ENCODE peak calls at places on chromosome 17, in nine cellular contexts. B is tibial artery, P is A549, V is cardiac muscle cell, L is psoas muscle, T is A673, W is K562, H is ovary, M is sigmoid colon. I is an unnamed sample.

GRCh38 chr17:34305606-34306005 is 13.6 kb upstream of the CCL8 start:
- DNase-seq in B (no peak), P (no peak), V (no peak), L (no peak), T (no peak), W (no peak), H (no peak), M (no peak), I (no peak)

GRCh38 chr17:43418441-43419374 is 19.9 kb downstream of the ARL4D start:
- DNase-seq in B (peak; percentile 86), P (peak; percentile 88), V (peak; percentile 35), L (peak; percentile 65), T (peak; percentile 35), W (no peak), H (peak; percentile 61), M (peak; percentile 92), I (no peak)

GRCh38 chr17:16486373-16487250 is 5.4 kb downstream of the LRRC75A start:
- DNase-seq in B (peak; percentile 85), P (peak; percentile 38), V (peak; percentile 41), L (peak; percentile 93), T (peak; percentile 84), W (no peak), H (peak; percentile 81), M (peak; percentile 95), I (peak; percentile 79)

GRCh38 chr17:752620-753219 is 656 bp upstream of the GEMIN4 start:
- DNase-seq in B (peak; percentile 92), P (peak; percentile 48), V (no peak), L (peak; percentile 87), T (peak; percentile 76), W (no peak), H (peak; percentile 85), M (peak; percentile 92), I (peak; percentile 82)

GRCh38 chr17:3528604-3529511 is 28.8 kb downstream of the TRPV3 start:
- DNase-seq in B (peak; percentile 56), P (no peak), V (no peak), L (no peak), T (no peak), W (no peak), H (peak; percentile 48), M (peak; percentile 46), I (no peak)

GRCh38 chr17:81428945-81429344 is 33.7 kb downstream of the BAHCC1 start:
- DNase-seq in B (no peak), P (no peak), V (no peak), L (no peak), T (no peak), W (no peak), H (no peak), M (no peak), I (no peak)

GRCh38 chr17:51044964-51045363 is 75.7 kb downstream of the SPAG9 start:
- DNase-seq in B (no peak), P (no peak), V (no peak), L (no peak), T (no peak), W (no peak), H (no peak), M (no peak), I (no peak)

GRCh38 chr17:338442-339192 is 14.0 kb downstream of the RPH3AL start:
- DNase-seq in B (no peak), P (no peak), V (no peak), L (peak; percentile 52), T (no peak), W (no peak), H (peak; percentile 79), M (peak; percentile 66), I (peak; percentile 74)

GRCh38 chr17:77948690-77949114 is 9.8 kb upstream of the TNRC6C start:
- DNase-seq in B (no peak), P (peak; percentile 57), V (peak; percentile 58), L (no peak), T (no peak), W (no peak), H (no peak), M (no peak), I (peak; percentile 46)

GRCh38 chr17:62093188-62094155 is 28.4 kb upstream of the MED13 start:
- DNase-seq in B (no peak), P (peak; percentile 88), V (no peak), L (no peak), T (no peak), W (no peak), H (no peak), M (no peak), I (no peak)

GRCh38 chr17:19785854-19786253 is 37.8 kb upstream of the ALDH3A1 start:
- DNase-seq in B (no peak), P (no peak), V (no peak), L (no peak), T (no peak), W (no peak), H (no peak), M (no peak), I (no peak)

GRCh38 chr17:40346061-40346767 is 18.3 kb downstream of the GJD3 start:
- DNase-seq in B (no peak), P (no peak), V (no peak), L (no peak), T (no peak), W (no peak), H (no peak), M (no peak), I (no peak)

GRCh38 chr17:35376245-35376644 is 2.8 kb upstream of the SLFN11 start:
- DNase-seq in B (no peak), P (no peak), V (no peak), L (no peak), T (no peak), W (no peak), H (no peak), M (no peak), I (no peak)

GRCh38 chr17:68627956-68628355 is 26.8 kb upstream of the FAM20A start:
- DNase-seq in B (no peak), P (no peak), V (peak; percentile 27), L (no peak), T (no peak), W (no peak), H (peak; percentile 50), M (no peak), I (no peak)

DNA sequence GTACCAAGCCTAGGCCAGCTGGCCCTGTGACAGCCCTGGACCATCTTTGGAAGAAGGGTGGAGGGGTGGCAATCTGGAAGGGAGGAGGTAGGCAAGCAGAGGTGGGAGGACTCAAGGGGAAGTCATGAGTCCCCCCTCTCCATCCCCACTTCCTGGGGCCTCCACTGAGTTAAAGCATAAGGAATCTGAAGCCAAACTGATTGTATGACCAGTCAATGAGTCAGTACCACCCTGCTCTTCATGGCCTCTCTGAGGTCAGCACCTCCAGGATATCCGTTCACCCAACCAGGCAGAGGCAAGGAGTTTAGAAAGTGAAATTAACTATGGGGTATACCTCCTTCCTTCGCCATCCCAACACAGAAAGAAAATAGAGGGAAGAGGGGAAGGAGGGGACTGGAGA is 272.7 kb downstream of the SOX9 start:
- DNase-seq in B (no peak), P (peak; percentile 72), V (no peak), L (no peak), T (no peak), W (no peak), H (no peak), M (no peak), I (no peak)
- H3K4me1 ChIP-seq in B (no peaks in the 10 kb centered on the region), P (peaks cover 85% of the 10 kb centered on the region), V (no peaks in the 10 kb centered on the region), L (no peaks in the 10 kb centered on the region), T (no peaks in the 10 kb centered on the region), W (no peaks in the 10 kb centered on the region), H (no peaks in the 10 kb centered on the region), M (no peaks in the 10 kb centered on the region), I (no peaks in the 10 kb centered on the region)

DNA sequence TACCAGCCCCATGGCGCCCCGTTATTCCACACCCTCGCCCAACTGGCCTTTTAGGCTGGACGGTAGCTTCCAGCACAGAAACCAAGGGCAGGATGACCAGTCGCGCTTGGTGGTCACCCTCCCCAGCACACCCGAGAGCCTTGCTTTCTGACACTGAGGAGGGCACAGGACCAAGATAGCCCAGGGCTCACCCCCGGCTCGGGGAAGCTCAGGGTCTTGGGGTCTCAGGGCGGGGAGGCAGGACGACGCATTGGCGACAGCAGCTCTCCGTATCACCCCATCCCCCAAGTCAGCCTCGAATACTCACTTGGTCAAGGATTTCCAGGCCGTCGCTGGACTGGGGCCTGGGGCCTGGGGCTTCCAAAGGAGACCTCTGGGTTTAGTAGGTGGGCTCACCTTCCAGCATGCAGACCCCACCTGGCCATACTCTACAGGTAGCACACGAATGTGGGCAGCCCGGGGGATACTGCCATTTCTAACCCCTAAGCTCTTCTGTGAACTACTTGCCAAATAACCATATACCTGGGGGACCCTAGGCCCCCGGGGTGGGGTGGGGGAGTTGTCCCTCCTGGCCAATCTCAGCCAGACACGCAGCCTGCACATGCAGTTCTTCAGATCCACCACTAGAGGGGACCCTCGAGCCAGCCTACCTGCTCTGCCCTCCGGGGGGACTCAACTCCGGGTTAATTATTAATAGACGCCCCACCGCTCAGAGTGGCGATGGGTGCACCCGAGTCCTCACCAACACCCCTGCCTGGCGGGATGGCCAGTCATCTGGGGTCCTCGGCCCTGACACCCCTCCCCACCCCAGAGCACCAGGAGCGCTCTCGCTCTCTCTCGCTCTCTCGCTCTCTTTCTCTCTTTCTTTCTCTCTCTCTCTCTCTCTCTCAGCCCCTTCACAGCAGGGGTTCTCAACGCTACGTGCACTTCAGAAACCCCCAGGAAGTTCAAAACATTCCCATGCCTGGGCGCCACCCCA is 30.0 kb downstream of the TBC1D16 start:
- DNase-seq in B (no peak), P (peak; percentile 60), V (peak; percentile 64), L (peak; percentile 66), T (peak; percentile 69), W (peak; percentile 86), H (no peak), M (no peak), I (no peak)
- H3K4me3 ChIP-seq in B (no peak overlapping the region), P (peak overlapping the region; percentile 33), V (peak overlapping the region; percentile 12), L (no peak overlapping the region), T (no peak overlapping the region), W (no peak overlapping the region), H (no peak overlapping the region), M (no peak overlapping the region), I (peak overlapping the region; percentile 23)

DNA sequence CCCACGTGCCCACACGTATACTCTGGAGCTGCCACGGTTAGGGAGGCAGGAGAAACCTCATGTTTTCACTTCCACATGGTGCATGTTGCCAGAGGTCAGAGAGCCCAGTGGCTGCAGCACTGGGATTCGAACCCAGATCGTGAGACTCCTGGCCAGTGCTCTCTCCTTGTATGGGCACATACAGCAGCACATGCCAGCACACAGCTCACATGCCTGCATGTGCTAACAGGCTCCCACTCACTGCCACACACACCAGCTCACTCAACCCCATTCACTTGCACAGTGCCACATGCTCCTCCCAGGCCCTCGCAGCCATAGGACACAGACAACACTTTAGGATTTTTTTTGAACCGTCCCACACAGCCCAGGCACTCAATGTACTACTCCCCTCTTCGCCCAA is 49.5 kb upstream of the MRPS23 start:
- DNase-seq in B (peak; percentile 79), P (no peak), V (no peak), L (peak; percentile 65), T (no peak), W (no peak), H (no peak), M (no peak), I (no peak)
- H3K4me1 ChIP-seq in B (peaks cover 82% of the 10 kb centered on the region), P (peaks cover 85% of the 10 kb centered on the region), V (peaks cover 20% of the 10 kb centered on the region), L (peaks cover 73% of the 10 kb centered on the region), T (peaks cover 13% of the 10 kb centered on the region), W (peaks cover 8% of the 10 kb centered on the region), H (peaks cover 31% of the 10 kb centered on the region), M (peaks cover 98% of the 10 kb centered on the region), I (peaks cover 80% of the 10 kb centered on the region)

DNA sequence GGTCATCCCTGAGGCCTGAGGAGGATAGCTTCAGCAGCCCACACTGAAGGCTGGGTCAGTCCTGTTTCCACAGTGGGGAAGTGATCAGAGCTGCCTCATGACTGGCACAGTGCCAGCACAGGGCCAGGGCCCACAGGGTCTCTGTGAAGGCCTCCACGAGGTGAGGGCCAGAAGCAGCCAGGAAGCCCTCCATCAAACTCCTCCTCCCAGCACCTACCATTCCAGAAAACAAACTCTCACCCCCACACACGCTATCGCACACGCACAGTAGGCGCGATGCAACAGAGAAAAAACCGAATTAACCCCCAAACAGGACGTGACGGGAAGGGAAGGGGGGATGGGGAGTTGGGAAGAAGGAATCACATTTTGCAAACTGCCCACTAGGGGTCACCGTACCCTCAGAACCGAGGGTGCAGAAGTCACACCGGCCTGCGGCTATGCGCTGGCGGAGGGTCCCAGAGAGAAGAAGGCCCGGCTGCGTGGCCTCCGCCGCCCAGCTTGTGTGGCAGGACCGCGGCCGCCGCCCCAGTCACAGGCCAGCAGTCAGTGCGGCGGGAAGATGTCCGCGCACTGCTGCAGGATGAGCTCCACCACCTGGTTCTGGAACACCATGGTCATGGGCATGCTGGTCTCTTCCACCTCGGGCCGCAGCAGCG is 37.6 kb downstream of the ARHGAP27 start:
- DNase-seq in B (no peak), P (peak; percentile 88), V (peak; percentile 88), L (peak; percentile 82), T (peak; percentile 75), W (peak; percentile 95), H (peak; percentile 79), M (peak; percentile 83), I (no peak)
- H3K4me3 ChIP-seq in B (peak overlapping the region; percentile 21), P (no peak overlapping the region), V (no peak overlapping the region), L (peak overlapping the region; percentile 29), T (peak overlapping the region; percentile 15), W (no peak overlapping the region), H (peak overlapping the region; percentile 24), M (peak overlapping the region; percentile 28), I (no peak overlapping the region)